ENCODE peak calls at places on chromosomes 1 and 21, in nine cellular contexts. K is small intestine; Y is T-helper 9 cell; P is activated CD4-positive, alpha-beta T cell treated with anti-CD3 and anti-CD28 coated beads, Interleukin-2, amount 10 ng/mL, durations not matched to agents 7 days and 5 days; C is GM23248; X is NCI-H1694 treated with DMSO at 0.1 percent for 48 hours; O is fibroblast of mammary gland; B is C1 segment of cervical spinal cord; F is stimulated activated CD4-positive, alpha-beta T cell treated with anti-CD3 and anti-CD28 coated beads, TNF-alpha, amount 100 ng/mL, for 4 hours. A is an unnamed sample.

GRCh38 chr1:47212636-47213229 is 19.3 kb downstream of the TAL1 start:
- DNase-seq in Y (no peak), C (no peak), B (no peak), P (no peak), O (no peak), F (no peak), X (no peak), K (no peak), A (no peak)

GRCh38 chr1:219529116-219529515 is 83.8 kb downstream of the ZC3H11B start:
- DNase-seq in Y (no peak), P (no peak), F (no peak), K (no peak), X (no peak), C (no peak), O (no peak), B (no peak), A (no peak)

GRCh38 chr21:45155910-45156309 is 81.5 kb downstream of the ADARB1 start:
- DNase-seq in B (no peak), F (no peak), Y (no peak), X (no peak), C (no peak), P (peak), K (no peak), O (no peak), A (no peak)

GRCh38 chr1:157106813-157107189 is 7.2 kb upstream of the ETV3L start:
- DNase-seq in K (no peak), O (no peak), C (no peak), F (no peak), P (no peak), Y (no peak), B (no peak), X (no peak), A (no peak)

GRCh38 chr1:203626910-203627246 is 246 bp downstream of the ATP2B4 start:
- DNase-seq in O (no peak), Y (no peak), X (no peak), F (no peak), P (no peak), B (peak), C (no peak), K (no peak), A (no peak)

GRCh38 chr1:10724052-10724494 is 72.4 kb downstream of the CASZ1 start:
- DNase-seq in Y (no peak), F (no peak), P (no peak), K (peak), X (peak), C (peak), B (no peak), O (peak), A (peak)

GRCh38 chr1:105608713-105609112 is 1447.8 kb upstream of the PRMT6 start:
- DNase-seq in C (peak), Y (no peak), F (no peak), P (no peak), X (peak), K (no peak), B (no peak), O (peak), A (peak)

GRCh38 chr1:26554781-26555180 is 25.2 kb downstream of the RPS6KA1 start:
- DNase-seq in F (no peak), Y (no peak), O (no peak), K (no peak), X (no peak), P (no peak), B (no peak), C (no peak), A (no peak)

GRCh38 chr1:71190843-71191242 is 110.0 kb upstream of the ZRANB2 start:
- DNase-seq in K (no peak), P (no peak), F (no peak), B (no peak), C (no peak), O (no peak), Y (no peak), X (no peak), A (no peak)

A was measured in hepatocyte.